ENCODE peak calls at places on chromosome 18, in seven cellular contexts. M is tibial nerve, V is Peyer's patch, O is NB4, Q is heart left ventricle, D is adrenal gland, E is A549. B is an unnamed sample.

GRCh38 chr18:47522359-47522758 is 270.9 kb upstream of the SKOR2 start:
- DNase-seq in Q (no peak), M (no peak), D (no peak), O (no peak), E (no peak), V (no peak), B (no peak)

GRCh38 chr18:26502834-26503233 is 45.5 kb downstream of the KCTD1 start:
- DNase-seq in E (no peak), Q (no peak), O (no peak), V (no peak), D (no peak), M (no peak), B (no peak)

GRCh38 chr18:27599202-27599829 is 414.2 kb upstream of the CHST9 start:
- DNase-seq in M (no peak), Q (peak; percentile 14), E (peak; percentile 39), D (peak; percentile 29), V (no peak), O (peak; percentile 38), B (no peak)

GRCh38 chr18:28163201-28163778 is 13.6 kb downstream of the CDH2 start:
- DNase-seq in Q (no peak), M (no peak), V (no peak), O (no peak), D (peak; percentile 64), E (no peak), B (no peak)

GRCh38 chr18:6566338-6566911 is 151.7 kb upstream of the L3MBTL4 start:
- DNase-seq in M (no peak), D (no peak), Q (no peak), V (no peak), E (no peak), O (no peak), B (no peak)

GRCh38 chr18:57175550-57175949 is 28.7 kb downstream of the BOD1L2 start:
- DNase-seq in E (no peak), M (no peak), O (peak; percentile 22), V (no peak), D (no peak), Q (no peak), B (no peak)

GRCh38 chr18:25759111-25759510 is 331.3 kb downstream of the SS18 start:
- DNase-seq in E (no peak), M (no peak), Q (no peak), V (no peak), O (no peak), D (no peak), B (no peak)

GRCh38 chr18:23099621-23100020 is 35.7 kb upstream of the CABLES1 start:
- DNase-seq in M (no peak), Q (no peak), D (no peak), V (no peak), E (peak; percentile 95), O (no peak), B (no peak)

GRCh38 chr18:75369026-75369425 is 58.5 kb downstream of the SMIM21 start:
- DNase-seq in E (no peak), M (no peak), Q (no peak), D (no peak), V (no peak), O (no peak), B (no peak)

GRCh38 chr18:4125246-4125938 is 329.7 kb downstream of the DLGAP1 start:
- DNase-seq in D (no peak), V (no peak), M (no peak), E (no peak), O (no peak), Q (peak; percentile 30), B (no peak)

GRCh38 chr18:64398320-64398719 is 249.4 kb upstream of the LINC00305 start:
- DNase-seq in Q (no peak), M (no peak), E (no peak), D (no peak), V (no peak), O (no peak), B (no peak)

GRCh38 chr18:78794031-78794430 is 185.6 kb upstream of the SALL3 start:
- DNase-seq in Q (no peak), O (no peak), D (no peak), M (no peak), E (no peak), V (no peak), B (no peak)

GRCh38 chr18:75277629-75277966 is 67.0 kb downstream of the TSHZ1 start:
- DNase-seq in M (no peak), O (no peak), D (no peak), Q (no peak), V (no peak), E (no peak), B (no peak)

GRCh38 chr18:50806208-50806616 is 13.6 kb downstream of the MRO start:
- DNase-seq in E (no peak), Q (peak; percentile 16), O (peak; percentile 29), M (no peak), V (peak; percentile 55), D (peak; percentile 29), B (no peak)

GRCh38 chr18:23479829-23480505 is 23.3 kb upstream of the RMC1 start:
- DNase-seq in M (no peak), E (no peak), Q (no peak), D (no peak), O (peak; percentile 34), V (no peak), B (no peak)

GRCh38 chr18:23151414-23152099 is 16.3 kb downstream of the CABLES1 start:
- DNase-seq in M (no peak), O (peak; percentile 58), E (no peak), Q (no peak), D (peak; percentile 59), V (no peak), B (no peak)

GRCh38 chr18:23194969-23195957 is 60.0 kb downstream of the CABLES1 start:
- DNase-seq in O (no peak), Q (no peak), V (no peak), D (no peak), M (no peak), E (no peak), B (no peak)

GRCh38 chr18:26190506-26190905 is 35.7 kb upstream of the TAF4B start:
- DNase-seq in Q (no peak), E (no peak), D (no peak), O (no peak), M (no peak), V (peak; percentile 66), B (no peak)

GRCh38 chr18:67776929-67777328 is 260.4 kb upstream of the DSEL start:
- DNase-seq in E (no peak), V (no peak), M (no peak), Q (no peak), D (no peak), O (no peak), B (no peak)

GRCh38 chr18:49161627-49162026 is 210.9 kb upstream of the SMAD7 start:
- DNase-seq in Q (no peak), M (no peak), O (no peak), D (no peak), E (no peak), V (no peak), B (no peak)

GRCh38 chr18:24975499-24975898 is 376.5 kb downstream of the ZNF521 start:
- DNase-seq in Q (no peak), V (no peak), D (no peak), E (no peak), M (no peak), O (no peak), B (no peak)

GRCh38 chr18:78892721-78893120 is 86.9 kb upstream of the SALL3 start:
- DNase-seq in M (no peak), Q (no peak), D (no peak), E (no peak), O (no peak), V (no peak), B (no peak)

GRCh38 chr18:44897445-44898215 is 216.9 kb downstream of the SETBP1 start:
- DNase-seq in E (no peak), V (no peak), O (no peak), Q (no peak), D (no peak), M (no peak), B (no peak)

GRCh38 chr18:21834301-21834660 is 93.7 kb downstream of the MIB1 start:
- DNase-seq in D (no peak), E (no peak), M (no peak), Q (no peak), O (no peak), V (no peak), B (no peak)

GRCh38 chr18:75205760-75206109 is 3.2 kb downstream of the PTGR3 start:
- DNase-seq in D (no peak), M (no peak), O (no peak), V (no peak), E (no peak), Q (no peak), B (no peak)

GRCh38 chr18:43982582-43982981 is 698.1 kb upstream of the SETBP1 start:
- DNase-seq in E (no peak), Q (no peak), V (no peak), M (no peak), O (no peak), D (no peak), B (no peak)

GRCh38 chr18:64645753-64646152 is 496.9 kb upstream of the LINC00305 start:
- DNase-seq in O (no peak), M (no peak), Q (no peak), D (no peak), E (no peak), V (no peak), B (no peak)

GRCh38 chr18:44464401-44465185 is 216.1 kb upstream of the SETBP1 start:
- DNase-seq in M (no peak), O (no peak), D (no peak), E (no peak), V (no peak), Q (no peak), B (no peak)

GRCh38 chr18:10718809-10719208 is 193.0 kb downstream of the NAPG start:
- DNase-seq in D (no peak), M (no peak), O (no peak), E (no peak), Q (no peak), V (no peak), B (no peak)

GRCh38 chr18:63320690-63321265 is 1.2 kb upstream of the BCL2 start:
- DNase-seq in E (peak; percentile 34), O (peak; percentile 72), D (no peak), V (peak; percentile 72), Q (peak; percentile 43), M (no peak), B (no peak)
- TF ChIP-seq POLR2A in E (no peak), O (no peak), D (no peak), V (no peak), Q (no peak), M (no peak), B (no peak)

DNA sequence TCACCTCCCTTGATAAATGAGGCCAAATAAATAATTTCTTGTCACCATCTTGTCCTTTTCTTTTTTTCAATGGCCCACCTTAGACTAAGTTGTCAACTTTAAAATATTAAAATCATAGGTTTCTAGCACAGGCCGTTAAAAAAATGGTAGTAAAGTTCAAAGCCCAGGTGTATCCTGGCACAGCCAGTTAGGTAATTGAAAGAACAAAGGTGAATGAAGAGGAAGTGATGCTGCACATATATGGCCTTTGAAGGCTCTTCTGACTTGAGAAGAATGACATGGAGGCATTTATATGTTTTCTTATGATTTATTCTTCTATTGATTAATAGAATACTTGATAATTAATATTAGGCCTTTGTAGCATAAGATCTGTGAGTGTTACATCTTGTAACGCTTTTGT is 208.7 kb downstream of the PTPRM start:
- DNase-seq in V (no peak), O (no peak), Q (no peak), E (no peak), M (no peak), D (no peak), B (no peak)
- TF ChIP-seq POLR2A in V (no peak), O (no peak), Q (no peak), E (no peak), M (no peak), D (no peak), B (no peak)

GRCh38 chr18:2776596-2776995 is 70.2 kb upstream of the EMILIN2 start:
- DNase-seq in Q (no peak), E (no peak), O (no peak), D (no peak), M (no peak), V (no peak), B (no peak)
- TF ChIP-seq POLR2A in Q (no peak), E (no peak), O (no peak), D (no peak), M (no peak), V (no peak), B (no peak)

GRCh38 chr18:76492669-76493212 is 2.3 kb downstream of the ZNF516 start:
- DNase-seq in O (peak; percentile 99), Q (peak; percentile 100), M (peak; percentile 100), V (peak; percentile 91), D (peak; percentile 100), E (peak; percentile 97), B (peak; percentile 33)
- TF ChIP-seq POLR2A in O (peak; percentile 67), Q (no peak), M (peak; percentile 64), V (peak; percentile 56), D (peak; percentile 75), E (peak; percentile 20), B (no peak)